ENCODE peak calls at places on chromosome 17, in six cellular contexts. V, U, X, T, F and Q are unnamed samples.

GRCh38 chr17:82884341-82884871 is 44.6 kb upstream of the ZNF750 start:
- DNase-seq in T (no peak), X (no peak), V (no peak), F (no peak), U (no peak), Q (no peak)

GRCh38 chr17:7842950-7843535 is 9.0 kb downstream of the KDM6B start:
- DNase-seq in X (no peak), T (peak), F (peak), V (peak), U (peak), Q (peak)

GRCh38 chr17:45110676-45111611 is 21.4 kb downstream of the PLCD3 start:
- DNase-seq in F (no peak), X (no peak), U (no peak), V (peak), T (no peak), Q (peak)

GRCh38 chr17:46764335-46764708 is 54.2 kb downstream of the WNT3 start:
- DNase-seq in T (no peak), V (no peak), X (no peak), U (no peak), F (no peak), Q (no peak)

GRCh38 chr17:68301438-68301959 is 10.2 kb downstream of the ARSG start:
- DNase-seq in F (no peak), X (no peak), V (no peak), T (no peak), U (no peak), Q (no peak)

GRCh38 chr17:48427598-48427997 is 2.4 kb downstream of the SKAP1 start:
- DNase-seq in V (no peak), X (no peak), T (no peak), F (no peak), U (no peak), Q (no peak)

GRCh38 chr17:3905017-3905486 is 11.2 kb downstream of the P2RX1 start:
- DNase-seq in U (no peak), F (no peak), V (no peak), T (no peak), X (no peak), Q (no peak)

GRCh38 chr17:81223758-81224122 is 975 bp upstream of the CEP131 start:
- DNase-seq in V (no peak), U (no peak), X (no peak), T (peak), F (no peak), Q (no peak)

GRCh38 chr17:42135664-42136653 is 13.4 kb downstream of the HSPB9 start:
- DNase-seq in F (no peak), T (peak), V (peak), X (no peak), U (peak), Q (no peak)

GRCh38 chr17:66401364-66401763 is 99.0 kb downstream of the PRKCA start:
- DNase-seq in V (no peak), U (no peak), T (no peak), X (no peak), F (no peak), Q (no peak)

GRCh38 chr17:8955021-8955420 is 10.5 kb downstream of the PIK3R5 start:
- DNase-seq in T (no peak), F (no peak), V (no peak), U (no peak), X (no peak), Q (no peak)

GRCh38 chr17:44878627-44879221 is 20.5 kb downstream of the EFTUD2 start:
- DNase-seq in T (peak), F (no peak), X (peak), U (peak), V (peak), Q (no peak)

GRCh38 chr17:75614006-75614405 is 19.2 kb upstream of the SMIM5 start:
- DNase-seq in F (no peak), V (no peak), U (no peak), X (no peak), T (peak), Q (no peak)

GRCh38 chr17:28344435-28344901 is 8.9 kb downstream of the TNFAIP1 start:
- DNase-seq in F (no peak), T (no peak), V (no peak), X (no peak), U (no peak), Q (no peak)

GRCh38 chr17:1229354-1229890 is 40.8 kb upstream of the BHLHA9 start:
- DNase-seq in U (peak), T (peak), X (no peak), V (no peak), F (peak), Q (no peak)

GRCh38 chr17:83195330-83196087 is 116.1 kb downstream of the METRNL start:
- DNase-seq in T (no peak), F (no peak), U (peak), X (no peak), V (peak), Q (peak)

GRCh38 chr17:29760771-29761682 is 138.3 kb upstream of the CORO6 start:
- DNase-seq in F (peak), X (peak), U (peak), V (peak), T (peak), Q (peak)

GRCh38 chr17:58764373-58764772 is 8.7 kb downstream of the PPM1E start:
- DNase-seq in T (no peak), V (no peak), F (no peak), U (no peak), X (no peak), Q (no peak)

GRCh38 chr17:59094921-59095530 is 11.7 kb downstream of the TRIM37 start:
- DNase-seq in F (no peak), X (no peak), U (no peak), T (no peak), V (no peak), Q (no peak)

GRCh38 chr17:40491486-40491885 is 9.9 kb downstream of the TNS4 start:
- DNase-seq in V (no peak), X (no peak), F (no peak), U (no peak), T (peak), Q (no peak)

GRCh38 chr17:18141210-18141803 is 32.8 kb downstream of the MYO15A start:
- DNase-seq in X (peak), U (peak), T (peak), F (no peak), V (peak), Q (no peak)

GRCh38 chr17:13735444-13735843 is 133.7 kb upstream of the HS3ST3A1 start:
- DNase-seq in U (peak), T (peak), F (no peak), V (peak), X (no peak), Q (no peak)

GRCh38 chr17:76446449-76447231 is 6.3 kb downstream of the UBE2O start:
- DNase-seq in V (peak), T (peak), X (no peak), F (no peak), U (peak), Q (no peak)

GRCh38 chr17:78844301-78845005 is 3.8 kb upstream of the USP36 start:
- DNase-seq in F (no peak), U (peak), X (no peak), T (no peak), V (peak), Q (peak)

GRCh38 chr17:48753794-48754499 is 25.4 kb upstream of the HOXB13 start:
- DNase-seq in T (no peak), V (no peak), X (no peak), U (peak), F (no peak), Q (no peak)

GRCh38 chr17:10186771-10187425 is 11.5 kb downstream of the GAS7 start:
- DNase-seq in U (no peak), F (no peak), V (no peak), T (no peak), X (no peak), Q (no peak)

GRCh38 chr17:44197980-44198720 is 1.5 kb downstream of the ATXN7L3 start:
- DNase-seq in X (no peak), U (peak), T (peak), V (peak), F (no peak), Q (peak)

GRCh38 chr17:39814497-39814896 is 49.6 kb downstream of the IKZF3 start:
- DNase-seq in U (no peak), T (no peak), V (no peak), X (no peak), F (no peak), Q (no peak)

GRCh38 chr17:8324913-8325312 is 14.7 kb upstream of the ODF4 start:
- DNase-seq in V (no peak), U (no peak), X (no peak), T (no peak), F (no peak), Q (no peak)

GRCh38 chr17:75321506-75321905 is 32.3 kb upstream of the SLC25A19 start:
- DNase-seq in T (no peak), V (no peak), F (no peak), U (no peak), X (no peak), Q (no peak)